ENCODE peak calls at places on chromosome 3, in six cellular contexts. R, H, P, M, I and Z are unnamed samples.
A peak's percentile ranks its signal among the peaks of the same experiment; 100 is the strongest.

GRCh38 chr3:150497956-150498355 is 48.3 kb downstream of the SERP1 start:
- DNase-seq in P (no peak), I (peak; percentile 25), M (peak; percentile 44), H (no peak), R (peak; percentile 65), Z (no peak)

GRCh38 chr3:96813820-96814580 is 394 bp upstream of the EPHA6 start:
- DNase-seq in R (peak; percentile 48), H (no peak), I (no peak), M (peak; percentile 35), P (peak; percentile 60), Z (peak; percentile 85)

GRCh38 chr3:170470063-170471006 is 51.7 kb downstream of the CLDN11 start:
- DNase-seq in P (no peak), R (peak; percentile 85), I (no peak), H (no peak), M (peak; percentile 62), Z (no peak)

GRCh38 chr3:50550079-50550736 is 17.3 kb downstream of the C3orf18 start:
- DNase-seq in M (no peak), P (no peak), H (peak; percentile 60), R (peak; percentile 28), I (peak; percentile 35), Z (peak; percentile 69)

GRCh38 chr3:122403489-122403888 is 12.4 kb downstream of the WDR5B start:
- DNase-seq in P (no peak), I (no peak), M (no peak), H (no peak), R (peak; percentile 32), Z (no peak)

GRCh38 chr3:10395671-10396070 is 74.8 kb upstream of the SEC13 start:
- DNase-seq in P (no peak), M (no peak), H (peak; percentile 55), I (no peak), R (no peak), Z (no peak)

GRCh38 chr3:126971891-126972351 is 11.0 kb upstream of the PLXNA1 start:
- DNase-seq in I (no peak), P (peak; percentile 75), M (peak; percentile 16), R (peak; percentile 95), H (peak; percentile 2), Z (no peak)

GRCh38 chr3:71153753-71154152 is 429.8 kb downstream of the FOXP1 start:
- DNase-seq in P (no peak), H (no peak), M (no peak), R (no peak), I (peak; percentile 61), Z (peak; percentile 43)

GRCh38 chr3:184314700-184315505 is 497 bp downstream of the EIF4G1 start:
- DNase-seq in H (peak; percentile 77), R (peak; percentile 75), I (no peak), P (peak; percentile 76), M (peak; percentile 86), Z (peak; percentile 90)

GRCh38 chr3:184361532-184361931 is at the start of the genes CLCN2 and POLR2H:
- DNase-seq in M (peak; percentile 27), I (peak; percentile 62), H (peak; percentile 45), P (peak; percentile 55), R (no peak), Z (peak; percentile 93)

GRCh38 chr3:57261119-57261518 is 31.4 kb downstream of the ASB14 start:
- DNase-seq in R (no peak), M (no peak), I (no peak), P (no peak), H (no peak), Z (no peak)